ENCODE peak calls at places on chromosome 3, in seven cellular contexts. V, G, K, M, N, C and L are unnamed samples.
A peak's percentile ranks its signal among the peaks of the same experiment; 100 is the strongest.

GRCh38 chr3:23728651-23729117 is 77.1 kb upstream of the UBE2E1 start:
- DNase-seq in V (peak; percentile 86), G (peak; percentile 43), K (no peak), M (no peak), N (peak; percentile 71), C (no peak), L (no peak)

GRCh38 chr3:126982522-126983175 is at the start of gene PLXNA1:
- DNase-seq in V (no peak), G (peak; percentile 88), K (peak; percentile 64), M (peak; percentile 91), N (peak; percentile 77), C (peak; percentile 78), L (peak; percentile 86)

GRCh38 chr3:8355346-8355745 is 146.3 kb upstream of the LMCD1 start:
- DNase-seq in V (no peak), G (no peak), K (no peak), M (no peak), N (no peak), C (no peak), L (no peak)

GRCh38 chr3:193971268-193971751 is 164.6 kb upstream of the HES1 start:
- DNase-seq in V (peak; percentile 72), G (no peak), K (no peak), M (peak; percentile 22), N (peak; percentile 81), C (no peak), L (no peak)

GRCh38 chr3:196341142-196341541 is 3.0 kb upstream of the TM4SF19 start:
- DNase-seq in V (peak; percentile 76), G (no peak), K (no peak), M (peak; percentile 60), N (peak; percentile 70), C (no peak), L (no peak)

GRCh38 chr3:133377396-133377795 is 22.5 kb upstream of the BFSP2 start:
- DNase-seq in V (no peak), G (peak; percentile 50), K (no peak), M (peak; percentile 66), N (peak; percentile 50), C (peak; percentile 49), L (peak; percentile 29)

GRCh38 chr3:79598594-79598993 is 169.2 kb downstream of the ROBO1 start:
- DNase-seq in V (no peak), G (peak; percentile 9), K (no peak), M (no peak), N (no peak), C (peak; percentile 16), L (no peak)

GRCh38 chr3:40753956-40754355 is 229.2 kb downstream of the ZNF621 start:
- DNase-seq in V (no peak), G (no peak), K (no peak), M (no peak), N (no peak), C (no peak), L (no peak)

GRCh38 chr3:131903988-131904415 is 130.8 kb downstream of the CPNE4 start:
- DNase-seq in V (peak; percentile 88), G (peak; percentile 42), K (no peak), M (peak; percentile 96), N (peak; percentile 93), C (no peak), L (no peak)

GRCh38 chr3:85935171-85935570 is 976.4 kb downstream of the CADM2 start:
- DNase-seq in V (no peak), G (no peak), K (no peak), M (no peak), N (no peak), C (peak; percentile 15), L (no peak)

GRCh38 chr3:57966823-57967222 is 41.4 kb upstream of the FLNB start:
- DNase-seq in V (no peak), G (no peak), K (no peak), M (peak; percentile 47), N (no peak), C (no peak), L (no peak)

GRCh38 chr3:119350114-119350513 is 55.9 kb downstream of the ARHGAP31 start:
- DNase-seq in V (no peak), G (no peak), K (no peak), M (no peak), N (no peak), C (peak; percentile 89), L (no peak)

GRCh38 chr3:126730376-126730775 is 26.3 kb downstream of the CHCHD6 start:
- DNase-seq in V (no peak), G (no peak), K (no peak), M (no peak), N (no peak), C (no peak), L (no peak)

GRCh38 chr3:128993461-128994172 is at the start of gene CFAP92:
- DNase-seq in V (peak; percentile 65), G (peak; percentile 94), K (peak; percentile 23), M (peak; percentile 85), N (peak; percentile 79), C (peak; percentile 95), L (peak; percentile 92)

GRCh38 chr3:13379191-13379830 is 40.8 kb downstream of the NUP210 start:
- DNase-seq in V (no peak), G (peak; percentile 60), K (no peak), M (peak; percentile 89), N (peak; percentile 37), C (no peak), L (no peak)

GRCh38 chr3:12536423-12536822 is 8.9 kb downstream of the MKRN2OS start:
- DNase-seq in V (no peak), G (no peak), K (no peak), M (no peak), N (no peak), C (no peak), L (no peak)

GRCh38 chr3:40116478-40117162 is 192.9 kb upstream of the EIF1B start:
- DNase-seq in V (no peak), G (no peak), K (no peak), M (peak; percentile 88), N (peak; percentile 38), C (no peak), L (no peak)

GRCh38 chr3:182980204-182981037 is at the start of gene DCUN1D1:
- DNase-seq in V (peak; percentile 79), G (peak; percentile 95), K (peak; percentile 36), M (peak; percentile 95), N (peak; percentile 83), C (peak; percentile 87), L (peak; percentile 94)

GRCh38 chr3:72116226-72116625 is 331.3 kb upstream of the PROK2 start:
- DNase-seq in V (no peak), G (no peak), K (no peak), M (no peak), N (no peak), C (no peak), L (no peak)

GRCh38 chr3:56980798-56981390 is 79.6 kb upstream of the SPATA12 start:
- DNase-seq in V (peak; percentile 86), G (peak; percentile 87), K (peak; percentile 68), M (peak; percentile 99), N (peak; percentile 95), C (no peak), L (no peak)

GRCh38 chr3:47342156-47342555 is 38.7 kb upstream of the PTPN23 start:
- DNase-seq in V (no peak), G (no peak), K (no peak), M (no peak), N (no peak), C (no peak), L (no peak)

GRCh38 chr3:172159962-172160538 is 120.7 kb downstream of the FNDC3B start:
- DNase-seq in V (no peak), G (no peak), K (no peak), M (peak; percentile 71), N (no peak), C (peak; percentile 62), L (no peak)

GRCh38 chr3:186746008-186746407 is 28.8 kb downstream of the KNG1 start:
- DNase-seq in V (peak; percentile 66), G (peak; percentile 73), K (peak; percentile 60), M (peak; percentile 75), N (no peak), C (peak; percentile 88), L (no peak)

GRCh38 chr3:123692041-123692440 is 107.2 kb upstream of the HACD2 start:
- DNase-seq in V (no peak), G (no peak), K (no peak), M (peak; percentile 49), N (no peak), C (no peak), L (no peak)

GRCh38 chr3:159763466-159764210 is 225.0 kb upstream of the IL12A start:
- DNase-seq in V (peak; percentile 75), G (peak; percentile 88), K (peak; percentile 71), M (peak; percentile 94), N (peak; percentile 91), C (peak; percentile 90), L (peak; percentile 83)

GRCh38 chr3:45224824-45225464 is 1.1 kb downstream of the TMEM158 start:
- DNase-seq in V (no peak), G (peak; percentile 80), K (no peak), M (peak; percentile 88), N (peak; percentile 73), C (peak; percentile 83), L (peak; percentile 42)
- TF ChIP-seq EZH2 in V (no peak), G (peak; percentile 55), K (no peak), M (no peak), N (no peak), C (no peak), L (no peak)

DNA sequence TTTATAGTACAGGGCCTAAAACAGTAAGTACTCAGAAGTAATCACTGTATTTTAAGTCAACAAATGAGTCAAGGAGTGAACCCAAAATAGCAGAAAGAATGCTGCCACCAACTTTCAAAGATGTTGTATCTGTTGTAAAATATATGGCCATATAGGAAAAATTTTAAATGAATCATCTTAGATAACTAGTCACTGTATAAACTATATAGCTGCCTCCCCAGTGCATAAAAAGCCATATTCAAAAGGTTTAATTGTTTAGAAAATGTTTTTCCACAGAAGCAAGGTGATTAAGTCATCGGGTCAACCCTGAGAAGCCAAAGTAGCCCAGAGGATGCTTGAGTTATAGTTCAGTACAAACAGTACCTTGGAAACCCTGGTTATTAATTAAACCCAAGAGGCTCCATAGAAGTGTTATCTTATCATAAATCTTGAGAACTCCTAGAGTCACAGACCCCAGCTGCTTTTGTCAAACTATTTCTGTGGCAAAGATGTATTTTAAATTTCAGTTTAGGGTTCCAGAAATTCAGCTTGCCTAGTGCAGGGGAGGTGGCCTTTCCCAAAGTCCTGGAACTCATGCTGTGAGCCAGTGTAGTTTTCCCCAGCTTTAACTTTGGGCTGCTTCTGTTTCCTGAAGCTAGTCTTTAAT is 39.2 kb downstream of the MBNL1 start:
- DNase-seq in V (peak; percentile 55), G (peak; percentile 35), K (no peak), M (no peak), N (peak; percentile 92), C (peak; percentile 25), L (no peak)
- H3K27ac ChIP-seq in V (peak overlapping the region; percentile 78), G (peak overlapping the region; percentile 76), K (peak overlapping the region; percentile 76), M (peak overlapping the region; percentile 71), N (peak overlapping the region; percentile 97), C (no peak overlapping the region), L (no peak overlapping the region)

DNA sequence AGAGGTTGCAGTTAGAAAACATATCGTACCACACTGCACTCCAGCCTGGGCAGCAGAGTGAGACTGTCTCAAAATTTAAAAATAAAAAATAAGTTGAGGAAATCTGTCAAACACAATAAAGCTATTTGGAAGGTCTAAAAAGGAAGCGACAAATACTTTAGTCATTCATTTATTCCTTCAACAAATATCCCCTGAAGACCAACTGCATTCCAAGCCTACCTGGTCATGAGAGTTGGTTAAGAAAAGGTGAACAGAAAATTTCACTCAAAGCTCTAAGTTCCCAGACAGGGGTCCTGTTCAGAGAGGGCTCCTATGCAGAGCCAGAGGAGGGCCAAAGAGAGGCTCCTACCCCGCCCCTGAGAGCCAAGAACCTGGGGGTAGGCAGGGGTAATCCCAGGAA is 15.4 kb upstream of the PRKAR2A start:
- DNase-seq in V (peak; percentile 60), G (no peak), K (no peak), M (peak; percentile 4), N (peak; percentile 81), C (no peak), L (no peak)
- H3K9me2 ChIP-seq in V (no peaks in the 10 kb centered on the region), G (no peaks in the 10 kb centered on the region), K (no peaks in the 10 kb centered on the region), M (no peaks in the 10 kb centered on the region), N (no peaks in the 10 kb centered on the region), C (no peaks in the 10 kb centered on the region), L (no peaks in the 10 kb centered on the region)

GRCh38 chr3:184602406-184603155 is 41.0 kb downstream of the EPHB3 start:
- DNase-seq in V (peak; percentile 52), G (no peak), K (no peak), M (no peak), N (peak; percentile 11), C (peak; percentile 45), L (no peak)
- TF ChIP-seq EZH2 in V (no peak), G (peak; percentile 1), K (no peak), M (no peak), N (no peak), C (peak; percentile 73), L (no peak)